ENCODE peak calls at places on chromosomes 2 and 18, in seven cellular contexts. R, N, T, Z, G, C and U are unnamed samples.

GRCh38 chr2:53512071-53512841 is 255.3 kb upstream of the CHAC2 start:
- DNase-seq in G (no peak), T (no peak), C (no peak), N (no peak), Z (no peak), R (no peak), U (no peak)

GRCh38 chr2:27323592-27324285 is 842 bp upstream of the MPV17 start:
- DNase-seq in T (no peak), C (no peak), G (no peak), N (no peak), Z (no peak), R (no peak), U (no peak)

GRCh38 chr18:48605408-48605845 is 66.6 kb downstream of the CTIF start:
- DNase-seq in Z (no peak), N (no peak), R (peak), T (no peak), G (no peak), C (no peak), U (no peak)

GRCh38 chr18:58316943-58317342 is 272.9 kb downstream of the NEDD4L start:
- DNase-seq in R (no peak), T (no peak), N (no peak), G (no peak), C (no peak), Z (no peak), U (no peak)

GRCh38 chr2:60484080-60484737 is 69.2 kb downstream of the BCL11A start:
- DNase-seq in G (no peak), C (no peak), R (no peak), T (no peak), N (peak), Z (no peak), U (no peak)

GRCh38 chr2:190849774-190850173 is 30.8 kb upstream of the GLS start:
- DNase-seq in G (peak), T (no peak), N (peak), R (no peak), Z (no peak), C (no peak), U (no peak)

GRCh38 chr2:148173168-148173567 is 152.3 kb downstream of the MBD5 start:
- DNase-seq in T (no peak), R (no peak), G (no peak), C (no peak), N (no peak), Z (no peak), U (no peak)

GRCh38 chr2:230155359-230155758 is 64.4 kb downstream of the SP110 start:
- DNase-seq in N (no peak), T (no peak), G (no peak), C (no peak), R (no peak), Z (no peak), U (no peak)

GRCh38 chr18:79681484-79682387 is 2.1 kb downstream of the CTDP1 start:
- DNase-seq in Z (no peak), G (no peak), T (peak), R (no peak), N (no peak), C (peak), U (peak)

GRCh38 chr2:232829988-232830387 is 40.1 kb upstream of the SNORC start:
- DNase-seq in Z (no peak), N (no peak), R (no peak), G (no peak), C (no peak), T (no peak), U (no peak)

GRCh38 chr2:222057249-222058073 is 241.3 kb downstream of the PAX3 start:
- DNase-seq in Z (no peak), C (no peak), R (peak), T (no peak), G (no peak), N (no peak), U (no peak)

GRCh38 chr2:204315236-204315662 is 230.0 kb upstream of the PARD3B start:
- DNase-seq in Z (no peak), C (no peak), G (no peak), N (no peak), R (peak), T (no peak), U (no peak)

GRCh38 chr2:61018319-61018750 is 280 bp upstream of the PUS10 start:
- DNase-seq in C (no peak), R (no peak), G (no peak), T (no peak), Z (no peak), N (no peak), U (no peak)

GRCh38 chr2:152542995-152543481 is 174.2 kb downstream of the PRPF40A start:
- DNase-seq in Z (no peak), C (no peak), G (no peak), N (peak), R (peak), T (no peak), U (no peak)

GRCh38 chr18:57051586-57052044 is 95.3 kb upstream of the BOD1L2 start:
- DNase-seq in C (no peak), R (no peak), T (no peak), G (no peak), N (no peak), Z (no peak), U (no peak)

GRCh38 chr2:46737577-46737976 is 178.0 kb downstream of the MCFD2 start:
- DNase-seq in G (no peak), T (no peak), C (no peak), N (no peak), Z (no peak), R (no peak), U (no peak)

GRCh38 chr2:201191132-201191875 is 8.4 kb downstream of the CASP10 start:
- DNase-seq in R (no peak), N (no peak), Z (no peak), T (no peak), C (no peak), G (no peak), U (no peak)

GRCh38 chr2:30272761-30273573 is 41.6 kb downstream of the LBH start:
- DNase-seq in T (peak), G (no peak), N (peak), R (peak), Z (no peak), C (no peak), U (no peak)

GRCh38 chr18:79516441-79516931 is 120.8 kb downstream of the NFATC1 start:
- DNase-seq in N (no peak), T (no peak), G (no peak), C (no peak), Z (no peak), R (no peak), U (no peak)

GRCh38 chr2:113218283-113219091 is 44.7 kb downstream of the PSD4 start:
- DNase-seq in Z (peak), N (no peak), T (no peak), R (peak), G (no peak), C (no peak), U (no peak)

GRCh38 chr2:9306910-9307309 is 100.3 kb downstream of the ASAP2 start:
- DNase-seq in Z (no peak), G (no peak), R (no peak), N (no peak), T (no peak), C (no peak), U (no peak)

GRCh38 chr2:4882421-4882820 is 809.8 kb upstream of the SOX11 start:
- DNase-seq in N (no peak), C (no peak), R (peak), G (no peak), Z (no peak), T (no peak), U (no peak)

GRCh38 chr2:207670887-207671286 is 40.6 kb upstream of the CCNYL1 start:
- DNase-seq in T (no peak), G (no peak), C (no peak), R (no peak), Z (no peak), N (no peak), U (no peak)

GRCh38 chr2:107712857-107713256 is 113.8 kb upstream of the RGPD4 start:
- DNase-seq in G (no peak), T (no peak), Z (no peak), R (no peak), N (no peak), C (no peak), U (no peak)

GRCh38 chr18:7177131-7177744 is 53.7 kb upstream of the LRRC30 start:
- DNase-seq in N (peak), C (no peak), T (no peak), G (no peak), R (peak), Z (no peak), U (no peak)

GRCh38 chr18:35577045-35577848 is 4.3 kb upstream of the GALNT1 start:
- DNase-seq in N (no peak), C (no peak), Z (no peak), T (no peak), G (no peak), R (peak), U (peak)

GRCh38 chr2:181573140-181573736 is 83.7 kb downstream of the CERKL start:
- DNase-seq in N (peak), T (no peak), C (no peak), G (no peak), Z (no peak), R (peak), U (no peak)

GRCh38 chr2:49834433-49834832 is 680.1 kb upstream of the FSHR start:
- DNase-seq in C (no peak), G (no peak), Z (no peak), T (no peak), N (no peak), R (no peak), U (no peak)

GRCh38 chr2:227430644-227431043 is 41.3 kb upstream of the AGFG1 start:
- DNase-seq in Z (no peak), N (no peak), R (no peak), T (no peak), C (no peak), G (no peak), U (no peak)

GRCh38 chr18:13545514-13545913 is 180.8 kb downstream of the FAM210A start:
- DNase-seq in C (no peak), Z (no peak), T (no peak), G (no peak), N (no peak), R (no peak), U (no peak)

GRCh38 chr2:81195774-81196382 is 891.3 kb upstream of the LRRTM1 start:
- DNase-seq in G (no peak), C (no peak), N (no peak), R (no peak), T (no peak), Z (no peak), U (no peak)

GRCh38 chr2:8607591-8607990 is 74.3 kb upstream of the ID2 start:
- DNase-seq in N (peak), C (no peak), R (peak), T (no peak), G (no peak), Z (no peak), U (no peak)

GRCh38 chr2:101306410-101306809 is 2.1 kb downstream of the RNF149 start:
- DNase-seq in R (no peak), T (no peak), G (no peak), Z (no peak), C (no peak), N (no peak), U (no peak)